ENCODE peak calls at places on chromosomes 6 and 20, in eight cellular contexts. V is activated T-helper 1 cell treated with anti-CD3 and anti-CD28 coated beads, Interleukin-12 subunit alpha, Interleukin-12 subunit beta, Interleukin-2, Interleukin-4 antibody, amounts not matched to agents 30 ng/mL and 10 ng/mL and 1 ng/mL, durations not matched to agents 14 hours and 24 hours and 36 hours; K is nephron progenitor cell; H is NCI-H1092; C is body of pancreas; I is RPMI7951; W is keratinocyte; O is foreskin keratinocyte. B is an unnamed sample.

GRCh38 chr20:38602185-38602581 is 574 bp downstream of the ARHGAP40 start:
- DNase-seq in V (no peak), K (no peak), H (no peak), C (no peak), I (no peak), W (no peak), O (no peak), B (no peak)

GRCh38 chr20:14604143-14604542 is 266.7 kb upstream of the FLRT3 start:
- DNase-seq in V (no peak), K (no peak), H (no peak), C (no peak), I (no peak), W (no peak), O (no peak), B (no peak)

GRCh38 chr20:39292193-39292736 is 330.1 kb downstream of the DHX35 start:
- DNase-seq in V (no peak), K (no peak), H (no peak), C (no peak), I (no peak), W (no peak), O (no peak), B (no peak)

GRCh38 chr6:149899926-149900619 is 2.2 kb upstream of the RAET1E start:
- DNase-seq in V (no peak), K (no peak), H (no peak), C (no peak), I (no peak), W (no peak), O (no peak), B (no peak)

GRCh38 chr6:19433101-19433500 is 404.1 kb upstream of the ID4 start:
- DNase-seq in V (no peak), K (no peak), H (no peak), C (peak; percentile 21), I (no peak), W (no peak), O (no peak), B (no peak)

GRCh38 chr6:15402401-15403045 is 156.7 kb downstream of the JARID2 start:
- DNase-seq in V (no peak), K (no peak), H (no peak), C (no peak), I (no peak), W (no peak), O (no peak), B (peak; percentile 52)

GRCh38 chr6:157453131-157453530 is 72.1 kb downstream of the ZDHHC14 start:
- DNase-seq in V (no peak), K (no peak), H (no peak), C (no peak), I (no peak), W (no peak), O (no peak), B (no peak)

GRCh38 chr6:33696538-33697518 is 14.7 kb downstream of the UQCC2 start:
- DNase-seq in V (peak; percentile 13), K (no peak), H (peak; percentile 87), C (peak; percentile 45), I (peak; percentile 94), W (no peak), O (no peak), B (no peak)

GRCh38 chr6:71289039-71289801 is 609 bp downstream of the OGFRL1 start:
- DNase-seq in V (no peak), K (peak; percentile 63), H (no peak), C (peak; percentile 34), I (peak; percentile 7), W (no peak), O (no peak), B (peak; percentile 66)

GRCh38 chr6:43833223-43833995 is 63.4 kb downstream of the VEGFA start:
- DNase-seq in V (no peak), K (no peak), H (no peak), C (peak; percentile 87), I (peak; percentile 63), W (no peak), O (no peak), B (no peak)

GRCh38 chr6:149362289-149362688 is 37.8 kb upstream of the SUMO4 start:
- DNase-seq in V (no peak), K (no peak), H (no peak), C (no peak), I (peak; percentile 31), W (no peak), O (peak; percentile 44), B (no peak)

GRCh38 chr6:167294241-167294640 is 3.1 kb downstream of the UNC93A start:
- DNase-seq in V (no peak), K (no peak), H (no peak), C (no peak), I (no peak), W (no peak), O (no peak), B (no peak)

GRCh38 chr6:24060982-24061754 is 64.8 kb upstream of the NRSN1 start:
- DNase-seq in V (no peak), K (no peak), H (no peak), C (no peak), I (no peak), W (no peak), O (no peak), B (no peak)

GRCh38 chr6:113980937-113981554 is 10.1 kb upstream of the HDAC2 start:
- DNase-seq in V (no peak), K (peak; percentile 26), H (peak; percentile 0), C (no peak), I (peak; percentile 38), W (no peak), O (no peak), B (peak; percentile 22)

GRCh38 chr20:36754656-36755222 is 8.8 kb upstream of the NDRG3 start:
- DNase-seq in V (peak; percentile 26), K (peak; percentile 46), H (peak; percentile 15), C (peak; percentile 46), I (peak; percentile 78), W (peak; percentile 41), O (peak; percentile 67), B (peak; percentile 65)

GRCh38 chr6:113644861-113645575 is 212.1 kb upstream of the MARCKS start:
- DNase-seq in V (no peak), K (no peak), H (no peak), C (no peak), I (peak; percentile 96), W (peak; percentile 56), O (peak; percentile 98), B (no peak)

GRCh38 chr6:159762681-159763293 is 942 bp downstream of the ACAT2 start:
- DNase-seq in V (no peak), K (no peak), H (no peak), C (peak; percentile 27), I (no peak), W (no peak), O (peak; percentile 58), B (peak; percentile 56)

GRCh38 chr20:13102237-13102636 is 93.5 kb downstream of the SPTLC3 start:
- DNase-seq in V (no peak), K (no peak), H (no peak), C (no peak), I (no peak), W (no peak), O (no peak), B (no peak)

GRCh38 chr6:9140181-9140580 is 704.8 kb upstream of the SLC35B3 start:
- DNase-seq in V (no peak), K (no peak), H (peak; percentile 66), C (peak; percentile 83), I (peak; percentile 72), W (no peak), O (peak; percentile 58), B (no peak)

GRCh38 chr20:25032478-25033183 is 25.3 kb downstream of the ACSS1 start:
- DNase-seq in V (no peak), K (peak; percentile 17), H (peak; percentile 28), C (peak; percentile 67), I (peak; percentile 77), W (no peak), O (peak; percentile 6), B (no peak)

GRCh38 chr6:100171533-100172321 is 177.7 kb upstream of the MCHR2 start:
- DNase-seq in V (peak; percentile 12), K (no peak), H (no peak), C (no peak), I (peak; percentile 58), W (peak; percentile 9), O (peak; percentile 82), B (no peak)